ENCODE peak calls at places on chromosomes 16 and 17, in four cellular contexts. A is heart right ventricle, C is WTC11, D is cardiac muscle cell. F is an unnamed sample.

GRCh38 chr16:53827741-53828140 is 123.8 kb downstream of the FTO start:
- DNase-seq in D (peak; percentile 62), A (no peak), C (no peak), F (no peak)

GRCh38 chr17:55356440-55357328 is 65.0 kb downstream of the MMD start:
- DNase-seq in C (peak; percentile 88), A (peak; percentile 23), D (peak; percentile 72), F (peak; percentile 34)

GRCh38 chr16:23679274-23679985 is 741 bp downstream of the PLK1 start:
- DNase-seq in A (no peak), D (peak; percentile 54), C (peak; percentile 60), F (peak; percentile 30)

GRCh38 chr17:74862108-74862901 is 2.6 kb upstream of the GRIN2C start:
- DNase-seq in C (peak; percentile 91), D (peak; percentile 63), A (peak; percentile 76), F (no peak)

GRCh38 chr16:67562526-67562917 is at the start of gene CTCF:
- DNase-seq in C (peak; percentile 75), D (peak; percentile 90), A (peak; percentile 84), F (no peak)

GRCh38 chr16:3304370-3304769 is 860 bp downstream of the TIGD7 start:
- DNase-seq in A (no peak), C (no peak), D (peak; percentile 27), F (peak; percentile 10)

GRCh38 chr17:43998552-43998951 is 5.9 kb upstream of the NAGS start:
- DNase-seq in D (peak; percentile 54), A (no peak), C (no peak), F (peak; percentile 40)

GRCh38 chr16:3112058-3112880 is at the start of gene ZNF205:
- DNase-seq in D (peak; percentile 78), C (peak; percentile 88), A (peak; percentile 80), F (no peak)

GRCh38 chr17:57313276-57313835 is 57.0 kb downstream of the MSI2 start:
- DNase-seq in A (no peak), D (no peak), C (no peak), F (no peak)

GRCh38 chr16:78884199-78884598 is 716.3 kb downstream of the MAF start:
- DNase-seq in A (no peak), C (no peak), D (no peak), F (no peak)

GRCh38 chr17:41098476-41098875 is 534 bp upstream of the KRTAP4-8 start:
- DNase-seq in A (no peak), C (no peak), D (no peak), F (no peak)

GRCh38 chr17:8125947-8126305 is 2.0 kb upstream of the HES7 start:
- DNase-seq in C (peak; percentile 74), A (no peak), D (no peak), F (no peak)

GRCh38 chr16:68242926-68243858 is 2.0 kb upstream of the PLA2G15 start:
- DNase-seq in D (no peak), A (no peak), C (no peak), F (no peak)

GRCh38 chr17:4986403-4986802 is 1.1 kb downstream of the CAMTA2 start:
- DNase-seq in A (no peak), D (peak; percentile 30), C (no peak), F (no peak)

GRCh38 chr17:80991645-80992076 is at the start of gene CHMP6:
- DNase-seq in A (peak; percentile 84), C (peak; percentile 69), D (peak; percentile 84), F (no peak)

GRCh38 chr17:48995871-48996695 is 1.1 kb upstream of the IGF2BP1 start:
- DNase-seq in C (peak; percentile 94), A (no peak), D (no peak), F (no peak)

GRCh38 chr16:67459066-67459857 is 21.7 kb downstream of the ATP6V0D1 start:
- DNase-seq in A (peak; percentile 64), C (no peak), D (peak; percentile 25), F (no peak)

GRCh38 chr17:43171761-43172487 is 910 bp downstream of the NBR1 start:
- DNase-seq in C (no peak), A (no peak), D (peak; percentile 96), F (peak; percentile 96)

GRCh38 chr17:77503293-77503655 is 362.5 kb downstream of the SEC14L1 start:
- DNase-seq in A (no peak), D (no peak), C (peak; percentile 5), F (no peak)

GRCh38 chr16:47503936-47504335 is 42.8 kb downstream of the PHKB start:
- DNase-seq in C (no peak), D (no peak), A (no peak), F (peak; percentile 4)

GRCh38 chr16:25493136-25493811 is 198.5 kb upstream of the HS3ST4 start:
- DNase-seq in C (no peak), A (no peak), D (no peak), F (no peak)

GRCh38 chr16:90044111-90044551 is 24.9 kb upstream of the DBNDD1 start:
- DNase-seq in D (no peak), C (no peak), A (no peak), F (no peak)

GRCh38 chr17:36133629-36134259 is 30.1 kb downstream of the CCL4 start:
- DNase-seq in A (no peak), D (peak; percentile 60), C (no peak), F (no peak)

GRCh38 chr17:29568331-29569244 is at the start of gene TP53I13:
- DNase-seq in A (peak; percentile 89), D (peak; percentile 89), C (peak; percentile 89), F (no peak)

GRCh38 chr16:24499193-24499814 is 40.1 kb upstream of the RBBP6 start:
- DNase-seq in C (peak; percentile 75), D (peak; percentile 39), A (no peak), F (no peak)

GRCh38 chr16:23081675-23082119 is 67.6 kb downstream of the USP31 start:
- DNase-seq in C (no peak), A (no peak), D (peak; percentile 24), F (no peak)

GRCh38 chr17:72556944-72557826 is 436.4 kb downstream of the SOX9 start:
- DNase-seq in A (peak; percentile 41), C (peak; percentile 85), D (peak; percentile 71), F (no peak)

GRCh38 chr17:19306160-19307111 is 56.1 kb downstream of the B9D1 start:
- DNase-seq in C (no peak), D (no peak), A (no peak), F (no peak)

GRCh38 chr17:58156839-58157803 is 8.9 kb downstream of the OR4D1 start:
- DNase-seq in C (peak; percentile 73), D (peak; percentile 9), A (peak; percentile 37), F (no peak)

GRCh38 chr16:81595676-81596292 is 151.2 kb downstream of the CMIP start:
- DNase-seq in A (no peak), D (no peak), C (no peak), F (no peak)

GRCh38 chr17:77886387-77886728 is 72.1 kb upstream of the TNRC6C start:
- DNase-seq in C (no peak), A (peak; percentile 39), D (no peak), F (no peak)

GRCh38 chr17:4593021-4593797 is 8.9 kb downstream of the SMTNL2 start:
- DNase-seq in C (no peak), D (no peak), A (no peak), F (no peak)

GRCh38 chr17:74132354-74132753 is 71.1 kb upstream of the RPL38 start:
- DNase-seq in A (no peak), C (no peak), D (no peak), F (no peak)

GRCh38 chr16:61726125-61726524 is 310.1 kb downstream of the CDH8 start:
- DNase-seq in D (no peak), C (no peak), A (no peak), F (no peak)

GRCh38 chr17:79619636-79620206 is 8.9 kb upstream of the RBFOX3 start:
- DNase-seq in D (no peak), A (no peak), C (peak; percentile 10), F (no peak)

GRCh38 chr16:81279375-81279774 is 35.4 kb upstream of the GAN start:
- DNase-seq in A (no peak), C (no peak), D (peak; percentile 35), F (peak; percentile 24)

F was measured in HS-5.